ENCODE peak calls at places on chromosomes 3 and 15, in seven cellular contexts. Z is NCI-H2171; K is fibroblast of lung; J is astrocyte of the spinal cord; Y is activated naive CD4-positive, alpha-beta T cell treated with anti-CD3 and anti-CD28 coated beads for 36 hours; L is CD14-positive monocyte; I is HL-60. S is an unnamed sample.

GRCh38 chr15:77421370-77421700 is 647 bp downstream of the HMG20A start:
- DNase-seq in I (peak; percentile 20), Z (no peak), L (no peak), J (no peak), Y (peak; percentile 41), K (no peak), S (peak; percentile 21)

GRCh38 chr3:156739976-156740375 is 65.6 kb downstream of the TIPARP start:
- DNase-seq in Z (no peak), J (no peak), I (no peak), Y (no peak), L (no peak), K (no peak), S (no peak)

GRCh38 chr15:45910671-45911070 is 275.8 kb downstream of the SQOR start:
- DNase-seq in L (no peak), Z (no peak), I (no peak), K (no peak), Y (no peak), J (no peak), S (no peak)

GRCh38 chr3:41488501-41488900 is 289.2 kb downstream of the CTNNB1 start:
- DNase-seq in Y (no peak), L (no peak), K (no peak), I (no peak), Z (no peak), J (no peak), S (no peak)

GRCh38 chr3:25385807-25386512 is 42.1 kb upstream of the RARB start:
- DNase-seq in K (no peak), L (no peak), I (no peak), Z (no peak), Y (no peak), J (no peak), S (no peak)

GRCh38 chr3:29937185-29937584 is 656.3 kb downstream of the RBMS3 start:
- DNase-seq in Y (no peak), J (peak; percentile 23), I (no peak), Z (no peak), L (no peak), K (peak; percentile 37), S (peak; percentile 82)

GRCh38 chr3:78659386-78659987 is 1108.3 kb downstream of the ROBO1 start:
- DNase-seq in Z (no peak), I (peak; percentile 10), J (peak; percentile 61), K (peak; percentile 67), Y (peak; percentile 31), L (no peak), S (peak; percentile 57)

GRCh38 chr15:101045835-101046691 is 126.9 kb downstream of the LRRK1 start:
- DNase-seq in Z (no peak), J (no peak), I (no peak), Y (no peak), K (no peak), L (no peak), S (no peak)

GRCh38 chr3:143480306-143480852 is 360.8 kb downstream of the CHST2 start:
- DNase-seq in Z (no peak), I (no peak), L (no peak), K (peak; percentile 34), Y (no peak), J (peak; percentile 70), S (peak; percentile 53)

GRCh38 chr3:49868951-49869454 is 703 bp downstream of the CAMKV start:
- DNase-seq in K (no peak), L (no peak), Y (no peak), I (no peak), J (no peak), Z (peak; percentile 16), S (no peak)

GRCh38 chr3:185082149-185082548 is 70.7 kb downstream of the C3orf70 start:
- DNase-seq in L (no peak), Z (no peak), K (no peak), Y (no peak), I (no peak), J (no peak), S (no peak)

GRCh38 chr3:187708696-187709095 is 6.3 kb upstream of the RTP2 start:
- DNase-seq in Y (no peak), I (no peak), Z (no peak), L (no peak), J (no peak), K (no peak), S (no peak)

GRCh38 chr3:9468460-9468859 is 71.0 kb downstream of the SETD5 start:
- DNase-seq in Z (no peak), K (no peak), I (no peak), L (no peak), J (no peak), Y (peak; percentile 14), S (peak; percentile 46)

GRCh38 chr3:145882416-145882815 is 278.6 kb downstream of the PLOD2 start:
- DNase-seq in I (no peak), J (peak; percentile 60), Z (no peak), K (no peak), L (no peak), Y (no peak), S (peak; percentile 3)

GRCh38 chr15:35522061-35522460 is 23.9 kb downstream of the DPH6 start:
- DNase-seq in Y (no peak), Z (no peak), I (no peak), K (peak; percentile 33), L (no peak), J (no peak), S (peak; percentile 30)

GRCh38 chr3:135018171-135018923 is 223.3 kb downstream of the EPHB1 start:
- DNase-seq in K (no peak), L (no peak), J (no peak), Z (no peak), Y (no peak), I (no peak), S (no peak)

S was measured in ELR.